ENCODE peak calls at places on chromosomes 11 and 22, in six cellular contexts. One of them, this sample, is unnamed.
A peak's percentile ranks its signal among the peaks of the same experiment; 100 is the strongest.

GRCh38 chr11:1351278-1351937 is 38.3 kb upstream of the BRSK2 start:
- DNase-seq in activated CD4-positive, alpha-beta T cell treated with anti-CD3 and anti-CD28 coated beads for 48 hours: peak; percentile 34
- DNase-seq in progenitor cell of endocrine pancreas: no peak
- DNase-seq in stimulated activated CD4-positive, alpha-beta T cell treated with anti-CD3 and anti-CD28 coated beads, Interleukin-1b, Interleukin-23, amount 100 ng/mL, for 1 hour: no peak
- DNase-seq in iPS-NIHi11: no peak
- DNase-seq in stimulated activated CD8-positive, alpha-beta memory T cell treated with anti-CD3 and anti-CD28 coated beads, Interleukin-15, amount 100 ng/mL, for 1 hour: no peak
- DNase-seq in this sample: no peak

GRCh38 chr11:9739108-9739507 is 75.2 kb downstream of the SWAP70 start:
- DNase-seq in stimulated activated CD8-positive, alpha-beta memory T cell treated with anti-CD3 and anti-CD28 coated beads, Interleukin-15, amount 100 ng/mL, for 1 hour: no peak
- DNase-seq in progenitor cell of endocrine pancreas: no peak
- DNase-seq in iPS-NIHi11: no peak
- DNase-seq in stimulated activated CD4-positive, alpha-beta T cell treated with anti-CD3 and anti-CD28 coated beads, Interleukin-1b, Interleukin-23, amount 100 ng/mL, for 1 hour: no peak
- DNase-seq in activated CD4-positive, alpha-beta T cell treated with anti-CD3 and anti-CD28 coated beads for 48 hours: no peak
- DNase-seq in this sample: no peak

GRCh38 chr11:61567286-61568061 is 13.4 kb downstream of the SYT7 start:
- DNase-seq in progenitor cell of endocrine pancreas: peak; percentile 90
- DNase-seq in stimulated activated CD4-positive, alpha-beta T cell treated with anti-CD3 and anti-CD28 coated beads, Interleukin-1b, Interleukin-23, amount 100 ng/mL, for 1 hour: peak; percentile 40
- DNase-seq in iPS-NIHi11: peak; percentile 96
- DNase-seq in stimulated activated CD8-positive, alpha-beta memory T cell treated with anti-CD3 and anti-CD28 coated beads, Interleukin-15, amount 100 ng/mL, for 1 hour: peak; percentile 49
- DNase-seq in activated CD4-positive, alpha-beta T cell treated with anti-CD3 and anti-CD28 coated beads for 48 hours: peak; percentile 87
- DNase-seq in this sample: peak; percentile 99

GRCh38 chr22:25849514-25849913 is 107.5 kb downstream of the MYO18B start:
- DNase-seq in stimulated activated CD4-positive, alpha-beta T cell treated with anti-CD3 and anti-CD28 coated beads, Interleukin-1b, Interleukin-23, amount 100 ng/mL, for 1 hour: no peak
- DNase-seq in stimulated activated CD8-positive, alpha-beta memory T cell treated with anti-CD3 and anti-CD28 coated beads, Interleukin-15, amount 100 ng/mL, for 1 hour: no peak
- DNase-seq in iPS-NIHi11: no peak
- DNase-seq in progenitor cell of endocrine pancreas: no peak
- DNase-seq in activated CD4-positive, alpha-beta T cell treated with anti-CD3 and anti-CD28 coated beads for 48 hours: no peak
- DNase-seq in this sample: no peak

GRCh38 chr11:125496465-125496817 is 376 bp upstream of the FEZ1 start:
- DNase-seq in activated CD4-positive, alpha-beta T cell treated with anti-CD3 and anti-CD28 coated beads for 48 hours: no peak
- DNase-seq in iPS-NIHi11: no peak
- DNase-seq in stimulated activated CD4-positive, alpha-beta T cell treated with anti-CD3 and anti-CD28 coated beads, Interleukin-1b, Interleukin-23, amount 100 ng/mL, for 1 hour: no peak
- DNase-seq in progenitor cell of endocrine pancreas: no peak
- DNase-seq in stimulated activated CD8-positive, alpha-beta memory T cell treated with anti-CD3 and anti-CD28 coated beads, Interleukin-15, amount 100 ng/mL, for 1 hour: no peak
- DNase-seq in this sample: no peak

GRCh38 chr22:30459206-30460052 is 12.4 kb downstream of the SEC14L3 start:
- DNase-seq in activated CD4-positive, alpha-beta T cell treated with anti-CD3 and anti-CD28 coated beads for 48 hours: peak; percentile 33
- DNase-seq in stimulated activated CD8-positive, alpha-beta memory T cell treated with anti-CD3 and anti-CD28 coated beads, Interleukin-15, amount 100 ng/mL, for 1 hour: no peak
- DNase-seq in iPS-NIHi11: peak; percentile 78
- DNase-seq in progenitor cell of endocrine pancreas: peak; percentile 27
- DNase-seq in stimulated activated CD4-positive, alpha-beta T cell treated with anti-CD3 and anti-CD28 coated beads, Interleukin-1b, Interleukin-23, amount 100 ng/mL, for 1 hour: no peak
- DNase-seq in this sample: no peak

GRCh38 chr22:50186789-50187523 is 1.2 kb downstream of the TRABD start:
- DNase-seq in activated CD4-positive, alpha-beta T cell treated with anti-CD3 and anti-CD28 coated beads for 48 hours: peak; percentile 32
- DNase-seq in progenitor cell of endocrine pancreas: no peak
- DNase-seq in stimulated activated CD8-positive, alpha-beta memory T cell treated with anti-CD3 and anti-CD28 coated beads, Interleukin-15, amount 100 ng/mL, for 1 hour: no peak
- DNase-seq in stimulated activated CD4-positive, alpha-beta T cell treated with anti-CD3 and anti-CD28 coated beads, Interleukin-1b, Interleukin-23, amount 100 ng/mL, for 1 hour: no peak
- DNase-seq in iPS-NIHi11: no peak
- DNase-seq in this sample: no peak

GRCh38 chr11:120354068-120354467 is 17.9 kb downstream of the ARHGEF12 start:
- DNase-seq in stimulated activated CD4-positive, alpha-beta T cell treated with anti-CD3 and anti-CD28 coated beads, Interleukin-1b, Interleukin-23, amount 100 ng/mL, for 1 hour: no peak
- DNase-seq in progenitor cell of endocrine pancreas: no peak
- DNase-seq in activated CD4-positive, alpha-beta T cell treated with anti-CD3 and anti-CD28 coated beads for 48 hours: no peak
- DNase-seq in iPS-NIHi11: no peak
- DNase-seq in stimulated activated CD8-positive, alpha-beta memory T cell treated with anti-CD3 and anti-CD28 coated beads, Interleukin-15, amount 100 ng/mL, for 1 hour: no peak
- DNase-seq in this sample: no peak

GRCh38 chr11:93784935-93785360 is 866 bp downstream of the MED17 start:
- DNase-seq in activated CD4-positive, alpha-beta T cell treated with anti-CD3 and anti-CD28 coated beads for 48 hours: peak; percentile 44
- DNase-seq in progenitor cell of endocrine pancreas: no peak
- DNase-seq in stimulated activated CD4-positive, alpha-beta T cell treated with anti-CD3 and anti-CD28 coated beads, Interleukin-1b, Interleukin-23, amount 100 ng/mL, for 1 hour: no peak
- DNase-seq in iPS-NIHi11: peak; percentile 22
- DNase-seq in stimulated activated CD8-positive, alpha-beta memory T cell treated with anti-CD3 and anti-CD28 coated beads, Interleukin-15, amount 100 ng/mL, for 1 hour: no peak
- DNase-seq in this sample: no peak

GRCh38 chr11:131038597-131038996 is 122.3 kb upstream of the SNX19 start:
- DNase-seq in progenitor cell of endocrine pancreas: no peak
- DNase-seq in stimulated activated CD4-positive, alpha-beta T cell treated with anti-CD3 and anti-CD28 coated beads, Interleukin-1b, Interleukin-23, amount 100 ng/mL, for 1 hour: no peak
- DNase-seq in iPS-NIHi11: peak; percentile 68
- DNase-seq in stimulated activated CD8-positive, alpha-beta memory T cell treated with anti-CD3 and anti-CD28 coated beads, Interleukin-15, amount 100 ng/mL, for 1 hour: no peak
- DNase-seq in activated CD4-positive, alpha-beta T cell treated with anti-CD3 and anti-CD28 coated beads for 48 hours: no peak
- DNase-seq in this sample: no peak

GRCh38 chr11:14644396-14645246 is 1.0 kb downstream of the PDE3B start:
- DNase-seq in iPS-NIHi11: no peak
- DNase-seq in stimulated activated CD8-positive, alpha-beta memory T cell treated with anti-CD3 and anti-CD28 coated beads, Interleukin-15, amount 100 ng/mL, for 1 hour: no peak
- DNase-seq in activated CD4-positive, alpha-beta T cell treated with anti-CD3 and anti-CD28 coated beads for 48 hours: peak; percentile 56
- DNase-seq in stimulated activated CD4-positive, alpha-beta T cell treated with anti-CD3 and anti-CD28 coated beads, Interleukin-1b, Interleukin-23, amount 100 ng/mL, for 1 hour: no peak
- DNase-seq in progenitor cell of endocrine pancreas: peak; percentile 47
- DNase-seq in this sample: peak; percentile 35

GRCh38 chr11:74278721-74279148 is 32.7 kb downstream of the P4HA3 start:
- DNase-seq in stimulated activated CD4-positive, alpha-beta T cell treated with anti-CD3 and anti-CD28 coated beads, Interleukin-1b, Interleukin-23, amount 100 ng/mL, for 1 hour: no peak
- DNase-seq in activated CD4-positive, alpha-beta T cell treated with anti-CD3 and anti-CD28 coated beads for 48 hours: no peak
- DNase-seq in progenitor cell of endocrine pancreas: no peak
- DNase-seq in iPS-NIHi11: no peak
- DNase-seq in stimulated activated CD8-positive, alpha-beta memory T cell treated with anti-CD3 and anti-CD28 coated beads, Interleukin-15, amount 100 ng/mL, for 1 hour: no peak
- DNase-seq in this sample: no peak

GRCh38 chr11:133239530-133239929 is 292.8 kb downstream of the OPCML start:
- DNase-seq in progenitor cell of endocrine pancreas: no peak
- DNase-seq in iPS-NIHi11: peak; percentile 26
- DNase-seq in activated CD4-positive, alpha-beta T cell treated with anti-CD3 and anti-CD28 coated beads for 48 hours: no peak
- DNase-seq in stimulated activated CD4-positive, alpha-beta T cell treated with anti-CD3 and anti-CD28 coated beads, Interleukin-1b, Interleukin-23, amount 100 ng/mL, for 1 hour: no peak
- DNase-seq in stimulated activated CD8-positive, alpha-beta memory T cell treated with anti-CD3 and anti-CD28 coated beads, Interleukin-15, amount 100 ng/mL, for 1 hour: no peak
- DNase-seq in this sample: no peak

GRCh38 chr11:35649984-35650383 is 12.6 kb upstream of the TRIM44 start:
- DNase-seq in activated CD4-positive, alpha-beta T cell treated with anti-CD3 and anti-CD28 coated beads for 48 hours: peak; percentile 20
- DNase-seq in iPS-NIHi11: no peak
- DNase-seq in progenitor cell of endocrine pancreas: no peak
- DNase-seq in stimulated activated CD4-positive, alpha-beta T cell treated with anti-CD3 and anti-CD28 coated beads, Interleukin-1b, Interleukin-23, amount 100 ng/mL, for 1 hour: no peak
- DNase-seq in stimulated activated CD8-positive, alpha-beta memory T cell treated with anti-CD3 and anti-CD28 coated beads, Interleukin-15, amount 100 ng/mL, for 1 hour: no peak
- DNase-seq in this sample: no peak

GRCh38 chr22:37044634-37045625 is 6.6 kb upstream of the KCTD17 start:
- DNase-seq in activated CD4-positive, alpha-beta T cell treated with anti-CD3 and anti-CD28 coated beads for 48 hours: peak; percentile 56
- DNase-seq in progenitor cell of endocrine pancreas: no peak
- DNase-seq in iPS-NIHi11: no peak
- DNase-seq in stimulated activated CD8-positive, alpha-beta memory T cell treated with anti-CD3 and anti-CD28 coated beads, Interleukin-15, amount 100 ng/mL, for 1 hour: no peak
- DNase-seq in stimulated activated CD4-positive, alpha-beta T cell treated with anti-CD3 and anti-CD28 coated beads, Interleukin-1b, Interleukin-23, amount 100 ng/mL, for 1 hour: no peak
- DNase-seq in this sample: no peak

GRCh38 chr11:10285148-10285802 is 8.7 kb downstream of the SBF2 start:
- DNase-seq in stimulated activated CD8-positive, alpha-beta memory T cell treated with anti-CD3 and anti-CD28 coated beads, Interleukin-15, amount 100 ng/mL, for 1 hour: no peak
- DNase-seq in activated CD4-positive, alpha-beta T cell treated with anti-CD3 and anti-CD28 coated beads for 48 hours: no peak
- DNase-seq in iPS-NIHi11: no peak
- DNase-seq in stimulated activated CD4-positive, alpha-beta T cell treated with anti-CD3 and anti-CD28 coated beads, Interleukin-1b, Interleukin-23, amount 100 ng/mL, for 1 hour: no peak
- DNase-seq in progenitor cell of endocrine pancreas: no peak
- DNase-seq in this sample: no peak

GRCh38 chr22:50180727-50181521 is 4.8 kb upstream of the TRABD start:
- DNase-seq in iPS-NIHi11: no peak
- DNase-seq in stimulated activated CD8-positive, alpha-beta memory T cell treated with anti-CD3 and anti-CD28 coated beads, Interleukin-15, amount 100 ng/mL, for 1 hour: no peak
- DNase-seq in stimulated activated CD4-positive, alpha-beta T cell treated with anti-CD3 and anti-CD28 coated beads, Interleukin-1b, Interleukin-23, amount 100 ng/mL, for 1 hour: no peak
- DNase-seq in progenitor cell of endocrine pancreas: no peak
- DNase-seq in activated CD4-positive, alpha-beta T cell treated with anti-CD3 and anti-CD28 coated beads for 48 hours: no peak
- DNase-seq in this sample: no peak

GRCh38 chr22:20395897-20396287 is 1.9 kb downstream of the ZNF74 start:
- DNase-seq in stimulated activated CD4-positive, alpha-beta T cell treated with anti-CD3 and anti-CD28 coated beads, Interleukin-1b, Interleukin-23, amount 100 ng/mL, for 1 hour: no peak
- DNase-seq in activated CD4-positive, alpha-beta T cell treated with anti-CD3 and anti-CD28 coated beads for 48 hours: no peak
- DNase-seq in progenitor cell of endocrine pancreas: no peak
- DNase-seq in stimulated activated CD8-positive, alpha-beta memory T cell treated with anti-CD3 and anti-CD28 coated beads, Interleukin-15, amount 100 ng/mL, for 1 hour: no peak
- DNase-seq in iPS-NIHi11: no peak
- DNase-seq in this sample: no peak

GRCh38 chr11:60795291-60795690 is 10.2 kb downstream of the MS4A10 start:
- DNase-seq in stimulated activated CD4-positive, alpha-beta T cell treated with anti-CD3 and anti-CD28 coated beads, Interleukin-1b, Interleukin-23, amount 100 ng/mL, for 1 hour: no peak
- DNase-seq in iPS-NIHi11: no peak
- DNase-seq in progenitor cell of endocrine pancreas: no peak
- DNase-seq in activated CD4-positive, alpha-beta T cell treated with anti-CD3 and anti-CD28 coated beads for 48 hours: no peak
- DNase-seq in stimulated activated CD8-positive, alpha-beta memory T cell treated with anti-CD3 and anti-CD28 coated beads, Interleukin-15, amount 100 ng/mL, for 1 hour: no peak
- DNase-seq in this sample: no peak

GRCh38 chr11:75782540-75783263 is 14.1 kb downstream of the DGAT2 start:
- DNase-seq in iPS-NIHi11: no peak
- DNase-seq in stimulated activated CD4-positive, alpha-beta T cell treated with anti-CD3 and anti-CD28 coated beads, Interleukin-1b, Interleukin-23, amount 100 ng/mL, for 1 hour: no peak
- DNase-seq in activated CD4-positive, alpha-beta T cell treated with anti-CD3 and anti-CD28 coated beads for 48 hours: no peak
- DNase-seq in stimulated activated CD8-positive, alpha-beta memory T cell treated with anti-CD3 and anti-CD28 coated beads, Interleukin-15, amount 100 ng/mL, for 1 hour: no peak
- DNase-seq in progenitor cell of endocrine pancreas: no peak
- DNase-seq in this sample: peak; percentile 36

GRCh38 chr22:46671824-46672432 is 51.7 kb downstream of the GRAMD4 start:
- DNase-seq in iPS-NIHi11: no peak
- DNase-seq in stimulated activated CD8-positive, alpha-beta memory T cell treated with anti-CD3 and anti-CD28 coated beads, Interleukin-15, amount 100 ng/mL, for 1 hour: no peak
- DNase-seq in activated CD4-positive, alpha-beta T cell treated with anti-CD3 and anti-CD28 coated beads for 48 hours: no peak
- DNase-seq in progenitor cell of endocrine pancreas: no peak
- DNase-seq in stimulated activated CD4-positive, alpha-beta T cell treated with anti-CD3 and anti-CD28 coated beads, Interleukin-1b, Interleukin-23, amount 100 ng/mL, for 1 hour: no peak
- DNase-seq in this sample: no peak

GRCh38 chr11:74085542-74085892 is 76.6 kb upstream of the UCP3 start:
- DNase-seq in stimulated activated CD8-positive, alpha-beta memory T cell treated with anti-CD3 and anti-CD28 coated beads, Interleukin-15, amount 100 ng/mL, for 1 hour: no peak
- DNase-seq in iPS-NIHi11: no peak
- DNase-seq in progenitor cell of endocrine pancreas: no peak
- DNase-seq in stimulated activated CD4-positive, alpha-beta T cell treated with anti-CD3 and anti-CD28 coated beads, Interleukin-1b, Interleukin-23, amount 100 ng/mL, for 1 hour: no peak
- DNase-seq in activated CD4-positive, alpha-beta T cell treated with anti-CD3 and anti-CD28 coated beads for 48 hours: no peak
- DNase-seq in this sample: no peak

GRCh38 chr11:118305726-118306125 is 1.2 kb downstream of the CD3E start:
- DNase-seq in stimulated activated CD4-positive, alpha-beta T cell treated with anti-CD3 and anti-CD28 coated beads, Interleukin-1b, Interleukin-23, amount 100 ng/mL, for 1 hour: no peak
- DNase-seq in progenitor cell of endocrine pancreas: no peak
- DNase-seq in activated CD4-positive, alpha-beta T cell treated with anti-CD3 and anti-CD28 coated beads for 48 hours: peak; percentile 41
- DNase-seq in iPS-NIHi11: no peak
- DNase-seq in stimulated activated CD8-positive, alpha-beta memory T cell treated with anti-CD3 and anti-CD28 coated beads, Interleukin-15, amount 100 ng/mL, for 1 hour: no peak
- DNase-seq in this sample: no peak

GRCh38 chr11:2590131-2590950 is 109.5 kb downstream of the KCNQ1OT1 start:
- DNase-seq in iPS-NIHi11: peak; percentile 7
- DNase-seq in progenitor cell of endocrine pancreas: peak; percentile 8
- DNase-seq in stimulated activated CD4-positive, alpha-beta T cell treated with anti-CD3 and anti-CD28 coated beads, Interleukin-1b, Interleukin-23, amount 100 ng/mL, for 1 hour: no peak
- DNase-seq in activated CD4-positive, alpha-beta T cell treated with anti-CD3 and anti-CD28 coated beads for 48 hours: no peak
- DNase-seq in stimulated activated CD8-positive, alpha-beta memory T cell treated with anti-CD3 and anti-CD28 coated beads, Interleukin-15, amount 100 ng/mL, for 1 hour: no peak
- DNase-seq in this sample: no peak

GRCh38 chr11:117300301-117300700 is 9.2 kb downstream of the BACE1-AS start:
- DNase-seq in stimulated activated CD8-positive, alpha-beta memory T cell treated with anti-CD3 and anti-CD28 coated beads, Interleukin-15, amount 100 ng/mL, for 1 hour: no peak
- DNase-seq in activated CD4-positive, alpha-beta T cell treated with anti-CD3 and anti-CD28 coated beads for 48 hours: no peak
- DNase-seq in stimulated activated CD4-positive, alpha-beta T cell treated with anti-CD3 and anti-CD28 coated beads, Interleukin-1b, Interleukin-23, amount 100 ng/mL, for 1 hour: no peak
- DNase-seq in progenitor cell of endocrine pancreas: peak; percentile 59
- DNase-seq in iPS-NIHi11: peak; percentile 50
- DNase-seq in this sample: no peak

GRCh38 chr22:47161631-47162030 is 399.2 kb downstream of the TBC1D22A start:
- DNase-seq in stimulated activated CD8-positive, alpha-beta memory T cell treated with anti-CD3 and anti-CD28 coated beads, Interleukin-15, amount 100 ng/mL, for 1 hour: no peak
- DNase-seq in progenitor cell of endocrine pancreas: no peak
- DNase-seq in stimulated activated CD4-positive, alpha-beta T cell treated with anti-CD3 and anti-CD28 coated beads, Interleukin-1b, Interleukin-23, amount 100 ng/mL, for 1 hour: no peak
- DNase-seq in iPS-NIHi11: no peak
- DNase-seq in activated CD4-positive, alpha-beta T cell treated with anti-CD3 and anti-CD28 coated beads for 48 hours: no peak
- DNase-seq in this sample: no peak

GRCh38 chr11:61747389-61748285 is 4.8 kb upstream of the MYRF start:
- DNase-seq in stimulated activated CD4-positive, alpha-beta T cell treated with anti-CD3 and anti-CD28 coated beads, Interleukin-1b, Interleukin-23, amount 100 ng/mL, for 1 hour: no peak
- DNase-seq in iPS-NIHi11: peak; percentile 91
- DNase-seq in activated CD4-positive, alpha-beta T cell treated with anti-CD3 and anti-CD28 coated beads for 48 hours: peak; percentile 58
- DNase-seq in stimulated activated CD8-positive, alpha-beta memory T cell treated with anti-CD3 and anti-CD28 coated beads, Interleukin-15, amount 100 ng/mL, for 1 hour: no peak
- DNase-seq in progenitor cell of endocrine pancreas: peak; percentile 81
- DNase-seq in this sample: peak; percentile 99

GRCh38 chr11:6611092-6612007 is 666 bp downstream of the TAF10 start:
- DNase-seq in iPS-NIHi11: no peak
- DNase-seq in stimulated activated CD4-positive, alpha-beta T cell treated with anti-CD3 and anti-CD28 coated beads, Interleukin-1b, Interleukin-23, amount 100 ng/mL, for 1 hour: no peak
- DNase-seq in progenitor cell of endocrine pancreas: no peak
- DNase-seq in activated CD4-positive, alpha-beta T cell treated with anti-CD3 and anti-CD28 coated beads for 48 hours: peak; percentile 34
- DNase-seq in stimulated activated CD8-positive, alpha-beta memory T cell treated with anti-CD3 and anti-CD28 coated beads, Interleukin-15, amount 100 ng/mL, for 1 hour: no peak
- DNase-seq in this sample: no peak

GRCh38 chr11:130831506-130832385 is 84.5 kb downstream of the SNX19 start:
- DNase-seq in progenitor cell of endocrine pancreas: no peak
- DNase-seq in iPS-NIHi11: peak; percentile 39
- DNase-seq in stimulated activated CD4-positive, alpha-beta T cell treated with anti-CD3 and anti-CD28 coated beads, Interleukin-1b, Interleukin-23, amount 100 ng/mL, for 1 hour: no peak
- DNase-seq in stimulated activated CD8-positive, alpha-beta memory T cell treated with anti-CD3 and anti-CD28 coated beads, Interleukin-15, amount 100 ng/mL, for 1 hour: no peak
- DNase-seq in activated CD4-positive, alpha-beta T cell treated with anti-CD3 and anti-CD28 coated beads for 48 hours: peak; percentile 6
- DNase-seq in this sample: no peak

GRCh38 chr11:30326114-30326783 is 3.3 kb downstream of the ARL14EP start:
- DNase-seq in progenitor cell of endocrine pancreas: no peak
- DNase-seq in stimulated activated CD8-positive, alpha-beta memory T cell treated with anti-CD3 and anti-CD28 coated beads, Interleukin-15, amount 100 ng/mL, for 1 hour: no peak
- DNase-seq in activated CD4-positive, alpha-beta T cell treated with anti-CD3 and anti-CD28 coated beads for 48 hours: no peak
- DNase-seq in stimulated activated CD4-positive, alpha-beta T cell treated with anti-CD3 and anti-CD28 coated beads, Interleukin-1b, Interleukin-23, amount 100 ng/mL, for 1 hour: no peak
- DNase-seq in iPS-NIHi11: no peak
- DNase-seq in this sample: no peak

GRCh38 chr22:23522642-23523251 is 57.3 kb downstream of the IGLL1 start:
- DNase-seq in stimulated activated CD4-positive, alpha-beta T cell treated with anti-CD3 and anti-CD28 coated beads, Interleukin-1b, Interleukin-23, amount 100 ng/mL, for 1 hour: no peak
- DNase-seq in progenitor cell of endocrine pancreas: no peak
- DNase-seq in activated CD4-positive, alpha-beta T cell treated with anti-CD3 and anti-CD28 coated beads for 48 hours: no peak
- DNase-seq in stimulated activated CD8-positive, alpha-beta memory T cell treated with anti-CD3 and anti-CD28 coated beads, Interleukin-15, amount 100 ng/mL, for 1 hour: no peak
- DNase-seq in iPS-NIHi11: no peak
- DNase-seq in this sample: peak; percentile 57

GRCh38 chr22:46081036-46081830 is 69.1 kb upstream of the PPARA start:
- DNase-seq in iPS-NIHi11: no peak
- DNase-seq in activated CD4-positive, alpha-beta T cell treated with anti-CD3 and anti-CD28 coated beads for 48 hours: no peak
- DNase-seq in progenitor cell of endocrine pancreas: no peak
- DNase-seq in stimulated activated CD4-positive, alpha-beta T cell treated with anti-CD3 and anti-CD28 coated beads, Interleukin-1b, Interleukin-23, amount 100 ng/mL, for 1 hour: no peak
- DNase-seq in stimulated activated CD8-positive, alpha-beta memory T cell treated with anti-CD3 and anti-CD28 coated beads, Interleukin-15, amount 100 ng/mL, for 1 hour: no peak
- DNase-seq in this sample: no peak

GRCh38 chr11:96303067-96303466 is 39.9 kb downstream of the MAML2 start:
- DNase-seq in stimulated activated CD8-positive, alpha-beta memory T cell treated with anti-CD3 and anti-CD28 coated beads, Interleukin-15, amount 100 ng/mL, for 1 hour: no peak
- DNase-seq in stimulated activated CD4-positive, alpha-beta T cell treated with anti-CD3 and anti-CD28 coated beads, Interleukin-1b, Interleukin-23, amount 100 ng/mL, for 1 hour: no peak
- DNase-seq in activated CD4-positive, alpha-beta T cell treated with anti-CD3 and anti-CD28 coated beads for 48 hours: no peak
- DNase-seq in iPS-NIHi11: no peak
- DNase-seq in progenitor cell of endocrine pancreas: no peak
- DNase-seq in this sample: no peak

GRCh38 chr11:92709329-92709728 is 260.1 kb upstream of the MTNR1B start:
- DNase-seq in iPS-NIHi11: no peak
- DNase-seq in progenitor cell of endocrine pancreas: no peak
- DNase-seq in stimulated activated CD4-positive, alpha-beta T cell treated with anti-CD3 and anti-CD28 coated beads, Interleukin-1b, Interleukin-23, amount 100 ng/mL, for 1 hour: no peak
- DNase-seq in stimulated activated CD8-positive, alpha-beta memory T cell treated with anti-CD3 and anti-CD28 coated beads, Interleukin-15, amount 100 ng/mL, for 1 hour: no peak
- DNase-seq in activated CD4-positive, alpha-beta T cell treated with anti-CD3 and anti-CD28 coated beads for 48 hours: no peak
- DNase-seq in this sample: no peak

GRCh38 chr11:114228401-114229061 is 67.7 kb upstream of the NNMT start:
- DNase-seq in activated CD4-positive, alpha-beta T cell treated with anti-CD3 and anti-CD28 coated beads for 48 hours: no peak
- DNase-seq in stimulated activated CD8-positive, alpha-beta memory T cell treated with anti-CD3 and anti-CD28 coated beads, Interleukin-15, amount 100 ng/mL, for 1 hour: no peak
- DNase-seq in iPS-NIHi11: no peak
- DNase-seq in progenitor cell of endocrine pancreas: no peak
- DNase-seq in stimulated activated CD4-positive, alpha-beta T cell treated with anti-CD3 and anti-CD28 coated beads, Interleukin-1b, Interleukin-23, amount 100 ng/mL, for 1 hour: no peak
- DNase-seq in this sample: no peak

GRCh38 chr11:133343951-133344350 is 188.3 kb downstream of the OPCML start:
- DNase-seq in stimulated activated CD4-positive, alpha-beta T cell treated with anti-CD3 and anti-CD28 coated beads, Interleukin-1b, Interleukin-23, amount 100 ng/mL, for 1 hour: no peak
- DNase-seq in progenitor cell of endocrine pancreas: no peak
- DNase-seq in iPS-NIHi11: no peak
- DNase-seq in activated CD4-positive, alpha-beta T cell treated with anti-CD3 and anti-CD28 coated beads for 48 hours: no peak
- DNase-seq in stimulated activated CD8-positive, alpha-beta memory T cell treated with anti-CD3 and anti-CD28 coated beads, Interleukin-15, amount 100 ng/mL, for 1 hour: no peak
- DNase-seq in this sample: no peak

GRCh38 chr11:1792461-1792860 is 28.7 kb upstream of the CTSD start:
- DNase-seq in iPS-NIHi11: no peak
- DNase-seq in stimulated activated CD8-positive, alpha-beta memory T cell treated with anti-CD3 and anti-CD28 coated beads, Interleukin-15, amount 100 ng/mL, for 1 hour: no peak
- DNase-seq in progenitor cell of endocrine pancreas: no peak
- DNase-seq in activated CD4-positive, alpha-beta T cell treated with anti-CD3 and anti-CD28 coated beads for 48 hours: no peak
- DNase-seq in stimulated activated CD4-positive, alpha-beta T cell treated with anti-CD3 and anti-CD28 coated beads, Interleukin-1b, Interleukin-23, amount 100 ng/mL, for 1 hour: no peak
- DNase-seq in this sample: no peak

GRCh38 chr22:33921576-33922181 is 1.4 kb upstream of the LARGE1 start:
- DNase-seq in activated CD4-positive, alpha-beta T cell treated with anti-CD3 and anti-CD28 coated beads for 48 hours: peak; percentile 44
- DNase-seq in progenitor cell of endocrine pancreas: peak; percentile 76
- DNase-seq in iPS-NIHi11: peak; percentile 71
- DNase-seq in stimulated activated CD8-positive, alpha-beta memory T cell treated with anti-CD3 and anti-CD28 coated beads, Interleukin-15, amount 100 ng/mL, for 1 hour: no peak
- DNase-seq in stimulated activated CD4-positive, alpha-beta T cell treated with anti-CD3 and anti-CD28 coated beads, Interleukin-1b, Interleukin-23, amount 100 ng/mL, for 1 hour: no peak
- DNase-seq in this sample: peak; percentile 48

GRCh38 chr22:41589260-41589600 is 410 bp downstream of the PMM1 start:
- DNase-seq in iPS-NIHi11: peak; percentile 63
- DNase-seq in stimulated activated CD8-positive, alpha-beta memory T cell treated with anti-CD3 and anti-CD28 coated beads, Interleukin-15, amount 100 ng/mL, for 1 hour: peak; percentile 1
- DNase-seq in activated CD4-positive, alpha-beta T cell treated with anti-CD3 and anti-CD28 coated beads for 48 hours: peak; percentile 33
- DNase-seq in stimulated activated CD4-positive, alpha-beta T cell treated with anti-CD3 and anti-CD28 coated beads, Interleukin-1b, Interleukin-23, amount 100 ng/mL, for 1 hour: peak; percentile 3
- DNase-seq in progenitor cell of endocrine pancreas: no peak
- DNase-seq in this sample: peak; percentile 38

GRCh38 chr11:110200241-110200640 is 96.2 kb downstream of the RDX start:
- DNase-seq in iPS-NIHi11: no peak
- DNase-seq in stimulated activated CD4-positive, alpha-beta T cell treated with anti-CD3 and anti-CD28 coated beads, Interleukin-1b, Interleukin-23, amount 100 ng/mL, for 1 hour: no peak
- DNase-seq in activated CD4-positive, alpha-beta T cell treated with anti-CD3 and anti-CD28 coated beads for 48 hours: no peak
- DNase-seq in stimulated activated CD8-positive, alpha-beta memory T cell treated with anti-CD3 and anti-CD28 coated beads, Interleukin-15, amount 100 ng/mL, for 1 hour: no peak
- DNase-seq in progenitor cell of endocrine pancreas: no peak
- DNase-seq in this sample: no peak